ENCODE peak calls at places on chromosomes 2 and 18, in nine cellular contexts. One of them, this sample, is unnamed.

GRCh38 chr2:100394111-100394641 is 23.3 kb downstream of the CHST10 start:
- DNase-seq in breast epithelium: no peak
- DNase-seq in CD8-positive, alpha-beta T cell: no peak
- DNase-seq in endothelial cell: no peak
- DNase-seq in B cell: peak
- DNase-seq in ovary: no peak
- DNase-seq in adrenal gland: no peak
- DNase-seq in psoas muscle: no peak
- DNase-seq in cardiac muscle cell: no peak
- DNase-seq in this sample: no peak

GRCh38 chr18:72086421-72086820 is 457.7 kb downstream of the CBLN2 start:
- DNase-seq in breast epithelium: no peak
- DNase-seq in CD8-positive, alpha-beta T cell: no peak
- DNase-seq in endothelial cell: no peak
- DNase-seq in B cell: no peak
- DNase-seq in ovary: no peak
- DNase-seq in adrenal gland: no peak
- DNase-seq in psoas muscle: no peak
- DNase-seq in cardiac muscle cell: peak
- DNase-seq in this sample: no peak

GRCh38 chr2:224778474-224778877 is 62.3 kb upstream of the CCDC195 start:
- DNase-seq in breast epithelium: no peak
- DNase-seq in CD8-positive, alpha-beta T cell: peak
- DNase-seq in endothelial cell: peak
- DNase-seq in B cell: peak
- DNase-seq in ovary: no peak
- DNase-seq in adrenal gland: peak
- DNase-seq in psoas muscle: no peak
- DNase-seq in cardiac muscle cell: peak
- DNase-seq in this sample: peak

GRCh38 chr2:38440655-38441054 is 63.6 kb upstream of the ATL2 start:
- DNase-seq in breast epithelium: no peak
- DNase-seq in CD8-positive, alpha-beta T cell: no peak
- DNase-seq in endothelial cell: no peak
- DNase-seq in B cell: no peak
- DNase-seq in ovary: no peak
- DNase-seq in adrenal gland: no peak
- DNase-seq in psoas muscle: no peak
- DNase-seq in cardiac muscle cell: peak
- DNase-seq in this sample: no peak

GRCh38 chr18:59613903-59614302 is 83.3 kb downstream of the CCBE1 start:
- DNase-seq in breast epithelium: no peak
- DNase-seq in CD8-positive, alpha-beta T cell: no peak
- DNase-seq in endothelial cell: no peak
- DNase-seq in B cell: no peak
- DNase-seq in ovary: no peak
- DNase-seq in adrenal gland: no peak
- DNase-seq in psoas muscle: no peak
- DNase-seq in cardiac muscle cell: no peak
- DNase-seq in this sample: no peak

GRCh38 chr2:33890686-33891085 is 291.6 kb upstream of the FAM98A start:
- DNase-seq in breast epithelium: no peak
- DNase-seq in CD8-positive, alpha-beta T cell: no peak
- DNase-seq in endothelial cell: no peak
- DNase-seq in B cell: no peak
- DNase-seq in ovary: no peak
- DNase-seq in adrenal gland: no peak
- DNase-seq in psoas muscle: no peak
- DNase-seq in cardiac muscle cell: no peak
- DNase-seq in this sample: no peak

GRCh38 chr2:171390941-171391516 is 42.8 kb downstream of the METTL8 start:
- DNase-seq in breast epithelium: no peak
- DNase-seq in CD8-positive, alpha-beta T cell: no peak
- DNase-seq in endothelial cell: no peak
- DNase-seq in B cell: no peak
- DNase-seq in ovary: no peak
- DNase-seq in adrenal gland: no peak
- DNase-seq in psoas muscle: no peak
- DNase-seq in cardiac muscle cell: peak
- DNase-seq in this sample: no peak

GRCh38 chr2:28377201-28377816 is 15.3 kb upstream of the FOSL2 start:
- DNase-seq in breast epithelium: peak
- DNase-seq in CD8-positive, alpha-beta T cell: no peak
- DNase-seq in endothelial cell: no peak
- DNase-seq in B cell: no peak
- DNase-seq in ovary: no peak
- DNase-seq in adrenal gland: no peak
- DNase-seq in psoas muscle: peak
- DNase-seq in cardiac muscle cell: no peak
- DNase-seq in this sample: no peak

GRCh38 chr2:64667535-64667934 is 13.8 kb upstream of the SERTAD2 start:
- DNase-seq in breast epithelium: no peak
- DNase-seq in CD8-positive, alpha-beta T cell: no peak
- DNase-seq in endothelial cell: no peak
- DNase-seq in B cell: no peak
- DNase-seq in ovary: no peak
- DNase-seq in adrenal gland: no peak
- DNase-seq in psoas muscle: no peak
- DNase-seq in cardiac muscle cell: no peak
- DNase-seq in this sample: no peak

GRCh38 chr2:10923007-10923372 is 11.3 kb downstream of the KCNF1 start:
- DNase-seq in breast epithelium: no peak
- DNase-seq in CD8-positive, alpha-beta T cell: no peak
- DNase-seq in endothelial cell: no peak
- DNase-seq in B cell: no peak
- DNase-seq in ovary: no peak
- DNase-seq in adrenal gland: no peak
- DNase-seq in psoas muscle: no peak
- DNase-seq in cardiac muscle cell: no peak
- DNase-seq in this sample: no peak

GRCh38 chr2:214378455-214379103 is 32.3 kb upstream of the VWC2L start:
- DNase-seq in breast epithelium: peak
- DNase-seq in CD8-positive, alpha-beta T cell: no peak
- DNase-seq in endothelial cell: no peak
- DNase-seq in B cell: no peak
- DNase-seq in ovary: no peak
- DNase-seq in adrenal gland: no peak
- DNase-seq in psoas muscle: no peak
- DNase-seq in cardiac muscle cell: no peak
- DNase-seq in this sample: no peak

GRCh38 chr2:222440670-222441422 is 16.5 kb downstream of the SGPP2 start:
- DNase-seq in breast epithelium: no peak
- DNase-seq in CD8-positive, alpha-beta T cell: no peak
- DNase-seq in endothelial cell: no peak
- DNase-seq in B cell: no peak
- DNase-seq in ovary: peak
- DNase-seq in adrenal gland: peak
- DNase-seq in psoas muscle: no peak
- DNase-seq in cardiac muscle cell: peak
- DNase-seq in this sample: no peak

GRCh38 chr18:5693637-5694175 is 149.9 kb upstream of the EPB41L3 start:
- DNase-seq in breast epithelium: no peak
- DNase-seq in CD8-positive, alpha-beta T cell: no peak
- DNase-seq in endothelial cell: no peak
- DNase-seq in B cell: no peak
- DNase-seq in ovary: no peak
- DNase-seq in adrenal gland: no peak
- DNase-seq in psoas muscle: no peak
- DNase-seq in cardiac muscle cell: peak
- DNase-seq in this sample: no peak

GRCh38 chr2:28608829-28609400 is 113.1 kb downstream of the PLB1 start:
- DNase-seq in breast epithelium: no peak
- DNase-seq in CD8-positive, alpha-beta T cell: no peak
- DNase-seq in endothelial cell: no peak
- DNase-seq in B cell: no peak
- DNase-seq in ovary: peak
- DNase-seq in adrenal gland: no peak
- DNase-seq in psoas muscle: no peak
- DNase-seq in cardiac muscle cell: peak
- DNase-seq in this sample: no peak

GRCh38 chr2:47174731-47175361 is 19.7 kb upstream of the STPG4 start:
- DNase-seq in breast epithelium: peak
- DNase-seq in CD8-positive, alpha-beta T cell: no peak
- DNase-seq in endothelial cell: no peak
- DNase-seq in B cell: peak
- DNase-seq in ovary: no peak
- DNase-seq in adrenal gland: peak
- DNase-seq in psoas muscle: no peak
- DNase-seq in cardiac muscle cell: peak
- DNase-seq in this sample: no peak

GRCh38 chr2:120480903-120481445 is 135.0 kb downstream of the INHBB start:
- DNase-seq in breast epithelium: peak
- DNase-seq in CD8-positive, alpha-beta T cell: no peak
- DNase-seq in endothelial cell: no peak
- DNase-seq in B cell: no peak
- DNase-seq in ovary: no peak
- DNase-seq in adrenal gland: no peak
- DNase-seq in psoas muscle: no peak
- DNase-seq in cardiac muscle cell: no peak
- DNase-seq in this sample: peak

GRCh38 chr2:226608393-226608955 is 191.1 kb downstream of the IRS1 start:
- DNase-seq in breast epithelium: no peak
- DNase-seq in CD8-positive, alpha-beta T cell: no peak
- DNase-seq in endothelial cell: no peak
- DNase-seq in B cell: no peak
- DNase-seq in ovary: no peak
- DNase-seq in adrenal gland: no peak
- DNase-seq in psoas muscle: no peak
- DNase-seq in cardiac muscle cell: no peak
- DNase-seq in this sample: no peak

GRCh38 chr2:190361572-190361971 is 18.2 kb downstream of the INPP1 start:
- DNase-seq in breast epithelium: no peak
- DNase-seq in CD8-positive, alpha-beta T cell: no peak
- DNase-seq in endothelial cell: no peak
- DNase-seq in B cell: no peak
- DNase-seq in ovary: no peak
- DNase-seq in adrenal gland: no peak
- DNase-seq in psoas muscle: no peak
- DNase-seq in cardiac muscle cell: no peak
- DNase-seq in this sample: no peak

GRCh38 chr2:108909275-108909823 is 79.7 kb downstream of the EDAR start:
- DNase-seq in breast epithelium: no peak
- DNase-seq in CD8-positive, alpha-beta T cell: no peak
- DNase-seq in endothelial cell: no peak
- DNase-seq in B cell: no peak
- DNase-seq in ovary: peak
- DNase-seq in adrenal gland: no peak
- DNase-seq in psoas muscle: no peak
- DNase-seq in cardiac muscle cell: no peak
- DNase-seq in this sample: no peak

GRCh38 chr2:72211777-72212515 is 64.3 kb upstream of the CYP26B1 start:
- DNase-seq in breast epithelium: no peak
- DNase-seq in CD8-positive, alpha-beta T cell: no peak
- DNase-seq in endothelial cell: no peak
- DNase-seq in B cell: no peak
- DNase-seq in ovary: no peak
- DNase-seq in adrenal gland: no peak
- DNase-seq in psoas muscle: no peak
- DNase-seq in cardiac muscle cell: peak
- DNase-seq in this sample: no peak

DNA sequence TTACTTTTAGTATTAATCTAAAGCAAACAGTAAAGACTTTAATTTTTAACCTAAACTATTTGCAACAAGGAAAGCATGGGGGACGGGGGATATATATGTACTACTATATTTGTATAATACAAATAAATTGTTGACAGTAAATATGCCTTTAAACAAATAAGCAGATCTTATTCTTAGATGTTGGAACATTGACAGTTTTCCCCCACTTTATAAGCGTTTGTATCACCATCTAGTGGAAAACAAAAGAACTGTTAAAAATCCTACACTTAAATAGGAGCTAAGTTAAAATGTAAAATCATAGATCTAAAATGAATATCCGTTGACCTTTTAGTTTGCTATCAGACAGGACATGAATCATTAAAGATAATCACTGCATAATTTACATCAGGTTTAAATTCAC is 50.0 kb downstream of the RBBP8 start:
- DNase-seq in breast epithelium: no peak
- DNase-seq in CD8-positive, alpha-beta T cell: no peak
- DNase-seq in endothelial cell: no peak
- DNase-seq in B cell: no peak
- DNase-seq in ovary: no peak
- DNase-seq in adrenal gland: no peak
- DNase-seq in psoas muscle: no peak
- DNase-seq in cardiac muscle cell: peak
- DNase-seq in this sample: no peak
- TF ChIP-seq CTCF in breast epithelium: peak
- TF ChIP-seq CTCF in CD8-positive, alpha-beta T cell: peak
- TF ChIP-seq CTCF in endothelial cell: peak
- TF ChIP-seq CTCF in B cell: peak
- TF ChIP-seq CTCF in ovary: no peak
- TF ChIP-seq CTCF in adrenal gland: peak
- TF ChIP-seq CTCF in psoas muscle: peak
- TF ChIP-seq CTCF in cardiac muscle cell: peak
- TF ChIP-seq CTCF in this sample: peak

GRCh38 chr2:238287702-238288649 is at the start of gene PER2:
- DNase-seq in breast epithelium: peak
- DNase-seq in CD8-positive, alpha-beta T cell: no peak
- DNase-seq in endothelial cell: peak
- DNase-seq in B cell: no peak
- DNase-seq in ovary: peak
- DNase-seq in adrenal gland: peak
- DNase-seq in psoas muscle: peak
- DNase-seq in cardiac muscle cell: peak
- DNase-seq in this sample: no peak
- TF ChIP-seq CTCF in breast epithelium: no peak
- TF ChIP-seq CTCF in CD8-positive, alpha-beta T cell: no peak
- TF ChIP-seq CTCF in endothelial cell: no peak
- TF ChIP-seq CTCF in B cell: no peak
- TF ChIP-seq CTCF in ovary: no peak
- TF ChIP-seq CTCF in adrenal gland: no peak
- TF ChIP-seq CTCF in psoas muscle: no peak
- TF ChIP-seq CTCF in cardiac muscle cell: peak
- TF ChIP-seq CTCF in this sample: no peak

GRCh38 chr2:113041871-113042270 is 10.8 kb downstream of the IL36B start:
- DNase-seq in breast epithelium: no peak
- DNase-seq in CD8-positive, alpha-beta T cell: no peak
- DNase-seq in endothelial cell: no peak
- DNase-seq in B cell: no peak
- DNase-seq in ovary: no peak
- DNase-seq in adrenal gland: no peak
- DNase-seq in psoas muscle: no peak
- DNase-seq in cardiac muscle cell: no peak
- DNase-seq in this sample: no peak
- TF ChIP-seq CTCF in breast epithelium: no peak
- TF ChIP-seq CTCF in CD8-positive, alpha-beta T cell: no peak
- TF ChIP-seq CTCF in endothelial cell: no peak
- TF ChIP-seq CTCF in B cell: no peak
- TF ChIP-seq CTCF in ovary: no peak
- TF ChIP-seq CTCF in adrenal gland: no peak
- TF ChIP-seq CTCF in psoas muscle: no peak
- TF ChIP-seq CTCF in cardiac muscle cell: no peak
- TF ChIP-seq CTCF in this sample: no peak

DNA sequence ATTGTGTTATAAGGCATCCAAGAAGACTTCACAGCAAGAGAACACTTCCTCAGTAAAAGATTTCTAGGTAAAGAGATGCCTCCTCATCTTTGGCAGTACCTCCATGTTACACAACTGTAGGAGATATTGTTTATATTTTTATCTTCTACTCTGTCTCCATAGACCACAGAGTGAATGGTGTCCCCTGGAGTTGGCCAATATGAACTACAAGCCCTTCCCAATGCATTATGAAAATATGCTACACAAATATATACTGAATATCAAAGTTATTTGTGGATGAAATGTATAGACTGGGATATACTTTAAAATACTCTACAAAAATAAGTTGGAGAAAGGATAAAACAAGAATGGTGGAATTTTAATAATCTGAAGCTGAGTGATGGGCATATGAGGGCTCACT is 46.7 kb downstream of the MBOAT2 start:
- DNase-seq in breast epithelium: no peak
- DNase-seq in CD8-positive, alpha-beta T cell: no peak
- DNase-seq in endothelial cell: no peak
- DNase-seq in B cell: no peak
- DNase-seq in ovary: no peak
- DNase-seq in adrenal gland: no peak
- DNase-seq in psoas muscle: no peak
- DNase-seq in cardiac muscle cell: peak
- DNase-seq in this sample: no peak
- TF ChIP-seq CTCF in breast epithelium: no peak
- TF ChIP-seq CTCF in CD8-positive, alpha-beta T cell: no peak
- TF ChIP-seq CTCF in endothelial cell: no peak
- TF ChIP-seq CTCF in B cell: no peak
- TF ChIP-seq CTCF in ovary: no peak
- TF ChIP-seq CTCF in adrenal gland: no peak
- TF ChIP-seq CTCF in psoas muscle: peak
- TF ChIP-seq CTCF in cardiac muscle cell: peak
- TF ChIP-seq CTCF in this sample: no peak